ENCODE peak calls at places on chromosomes 4 and X, in nine cellular contexts. F is IMR-90, P is lower leg skin, S is spleen, C is H1, E is suprapubic skin, K is A549, Q is tibial nerve, T is prostate gland. Z is an unnamed sample.

GRCh38 chr4:158481811-158482210 is 39.9 kb upstream of the RXFP1 start:
- DNase-seq in K (no peak), T (no peak), P (no peak), E (no peak), C (no peak), S (no peak), F (no peak), Q (no peak), Z (no peak)

GRCh38 chr4:123350191-123350544 is 46.4 kb upstream of the SPRY1 start:
- DNase-seq in S (no peak), T (peak), E (no peak), K (no peak), C (no peak), Q (no peak), P (no peak), F (no peak), Z (peak)

GRCh38 chrX:129585691-129586090 is 45.6 kb downstream of the OCRL start:
- DNase-seq in P (no peak), S (no peak), K (no peak), E (no peak), T (no peak), F (peak), Q (no peak), C (no peak), Z (no peak)

GRCh38 chrX:312621-313331 is 5.8 kb downstream of the GTPBP6 start:
- DNase-seq in T (no peak), C (no peak), Q (no peak), E (peak), P (no peak), F (no peak), S (peak), K (no peak), Z (no peak)

GRCh38 chr4:52950226-52950625 is 88.1 kb downstream of the RASL11B start:
- DNase-seq in F (no peak), S (no peak), C (no peak), K (no peak), Q (no peak), T (no peak), E (no peak), P (no peak), Z (no peak)

GRCh38 chr4:139242511-139243051 is 37.4 kb downstream of the MGARP start:
- DNase-seq in C (no peak), E (no peak), T (no peak), Q (no peak), P (no peak), S (no peak), F (peak), K (no peak), Z (no peak)

GRCh38 chrX:42027367-42028025 is 104.1 kb upstream of the CASK start:
- DNase-seq in E (no peak), C (no peak), S (no peak), K (no peak), P (no peak), T (no peak), F (no peak), Q (no peak), Z (peak)

GRCh38 chr4:2272026-2272827 is 10.3 kb upstream of the MXD4 start:
- DNase-seq in E (no peak), Q (no peak), T (no peak), F (no peak), C (no peak), K (no peak), P (no peak), S (peak), Z (no peak)

GRCh38 chr4:56972832-56973231 is 4.6 kb downstream of the NOA1 start:
- DNase-seq in E (no peak), K (no peak), F (no peak), P (no peak), Q (no peak), S (no peak), T (no peak), C (no peak), Z (no peak)

GRCh38 chr4:76120199-76120598 is 28.0 kb downstream of the NUP54 start:
- DNase-seq in T (no peak), K (no peak), E (no peak), P (no peak), Q (no peak), S (no peak), C (no peak), F (no peak), Z (no peak)

DNA sequence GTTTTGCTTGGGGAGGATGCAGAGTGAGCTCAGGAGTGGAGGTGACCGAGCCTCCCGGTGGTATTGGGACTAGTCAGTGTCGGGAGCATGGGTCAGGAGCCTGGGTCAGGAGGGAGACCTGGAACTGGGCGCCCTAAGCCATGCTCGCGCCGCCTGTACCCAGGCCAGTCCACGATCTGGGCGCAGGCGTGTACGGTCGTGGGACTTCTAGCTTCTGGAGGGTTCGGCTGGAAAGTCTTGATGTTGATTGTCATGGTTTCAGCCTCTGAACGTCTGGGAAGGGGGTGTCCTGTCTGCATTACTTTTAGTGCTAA is 244 bp downstream of the EIF2S3 start:
- DNase-seq in T (no peak), F (no peak), Q (no peak), K (no peak), C (no peak), E (no peak), P (peak), S (no peak), Z (no peak)
- H3K4me3 ChIP-seq in T (peak), F (peak), Q (peak), K (no peak), C (peak), E (no peak), P (peak), S (peak), Z (peak)

DNA sequence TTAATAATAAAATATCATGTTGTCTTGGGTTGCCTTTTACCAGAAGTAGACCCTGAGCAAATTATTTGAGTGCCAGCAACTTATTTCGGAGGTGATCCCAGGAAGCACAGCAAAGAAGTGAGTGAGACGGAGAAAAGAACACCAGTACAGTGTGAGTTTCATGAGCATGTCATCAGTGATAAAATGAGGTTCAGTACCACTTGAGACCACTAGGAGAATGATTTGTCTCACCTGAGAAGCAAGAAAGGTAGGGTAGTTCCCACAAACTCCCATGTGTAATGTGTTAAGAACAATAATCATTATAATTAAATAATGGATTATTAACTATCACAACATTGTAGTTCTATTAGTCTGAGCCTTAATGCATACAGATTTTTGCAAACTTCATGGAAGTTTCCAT is 112.8 kb upstream of the DMD start:
- DNase-seq in K (no peak), F (no peak), S (no peak), E (no peak), P (no peak), Q (no peak), C (no peak), T (no peak), Z (no peak)
- TF ChIP-seq CTCF in K (no peak), F (no peak), S (no peak), E (no peak), P (no peak), Q (no peak), C (no peak), T (no peak), Z (no peak)

GRCh38 chrX:74536142-74537010 is 78.0 kb downstream of the RLIM start:
- DNase-seq in E (peak), K (peak), S (peak), Q (peak), T (peak), C (peak), P (peak), F (peak), Z (peak)
- TF ChIP-seq POLR2A in E (no peak), K (no peak), S (no peak), Q (no peak), T (peak), C (no peak), P (no peak), F (peak), Z (no peak)

GRCh38 chr4:150717952-150718351 is 136.0 kb downstream of the MAB21L2 start:
- DNase-seq in C (no peak), P (no peak), E (no peak), S (no peak), Q (no peak), F (no peak), T (no peak), K (no peak), Z (no peak)
- H3K4me3 ChIP-seq in C (no peak), P (no peak), E (no peak), S (no peak), Q (no peak), F (no peak), T (no peak), K (no peak), Z (no peak)

GRCh38 chrX:45740291-45740690 is 539.6 kb upstream of the DIPK2B start:
- DNase-seq in T (no peak), E (no peak), Q (no peak), S (no peak), P (no peak), F (no peak), K (no peak), C (no peak), Z (no peak)

GRCh38 chrX:45743906-45744625 is 543.4 kb upstream of the DIPK2B start:
- DNase-seq in T (no peak), C (no peak), S (no peak), K (no peak), Q (no peak), E (no peak), F (no peak), P (no peak), Z (no peak)

GRCh38 chrX:45745479-45745878 is 544.8 kb upstream of the DIPK2B start:
- DNase-seq in C (no peak), E (no peak), T (no peak), F (no peak), P (no peak), S (no peak), Q (no peak), K (no peak), Z (no peak)

GRCh38 chrX:45747905-45748304 is 547.2 kb upstream of the DIPK2B start:
- DNase-seq in Q (no peak), P (no peak), E (no peak), S (no peak), K (no peak), C (no peak), F (no peak), T (no peak), Z (no peak)

GRCh38 chrX:45743081-45743533 is 542.4 kb upstream of the DIPK2B start:
- DNase-seq in C (no peak), E (no peak), F (peak), S (no peak), T (no peak), P (no peak), K (peak), Q (no peak), Z (no peak)
- TF ChIP-seq CTCF in C (peak), E (no peak), F (peak), S (no peak), T (no peak), P (no peak), K (no peak), Q (no peak), Z (no peak)

GRCh38 chr4:156774422-156774821 is 197.2 kb downstream of the PDGFC start:
- DNase-seq in F (peak), S (no peak), Q (no peak), K (no peak), P (no peak), E (no peak), T (no peak), C (no peak), Z (no peak)
- TF ChIP-seq POLR2A in F (no peak), S (no peak), Q (no peak), K (no peak), P (no peak), E (no peak), T (no peak), C (no peak), Z (no peak)

DNA sequence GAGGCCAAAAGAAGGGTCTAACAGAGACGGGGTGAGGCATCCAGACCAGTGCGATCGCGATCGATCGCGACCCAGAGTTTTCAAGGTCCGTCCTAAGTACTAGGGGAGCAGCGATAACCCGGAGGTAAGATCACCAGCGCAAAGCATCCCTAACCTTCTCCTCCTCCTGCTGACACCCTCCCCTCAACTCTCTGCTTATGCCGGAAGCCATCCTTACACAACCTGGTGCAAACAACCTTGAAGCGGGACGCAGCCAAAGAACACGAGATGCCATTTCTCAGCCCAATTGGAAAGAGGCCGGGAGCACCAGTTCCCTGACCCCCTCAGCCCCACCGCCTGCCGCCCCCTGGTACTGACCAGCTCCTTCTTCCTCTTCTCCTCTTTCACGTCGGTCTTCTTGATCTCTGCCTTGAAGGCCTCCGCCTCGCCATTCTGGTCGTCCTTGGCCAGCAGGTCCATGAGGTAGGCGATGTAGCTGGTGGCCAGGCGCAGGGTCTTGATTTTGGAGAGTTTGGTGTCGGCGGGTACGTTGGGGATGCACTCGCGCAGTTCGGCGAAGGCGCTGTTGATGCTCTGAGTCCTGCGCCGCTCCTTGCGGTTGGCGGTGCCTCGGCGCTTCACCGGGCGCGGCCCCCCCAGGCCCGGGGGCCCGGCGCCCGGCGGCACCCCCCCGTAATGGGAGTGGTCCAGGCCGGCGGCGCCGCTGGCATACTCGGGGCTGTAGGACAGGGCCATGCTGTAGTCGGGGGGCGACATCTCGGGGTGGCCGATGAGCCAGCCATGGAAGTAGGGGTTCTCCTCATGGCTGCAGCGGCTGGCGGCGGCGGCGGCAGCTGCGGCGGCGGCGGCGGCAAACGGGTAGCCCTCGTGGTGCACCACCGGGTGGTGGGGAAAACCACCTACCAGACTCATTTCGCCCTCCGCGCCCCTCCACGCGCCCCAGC is 1.4 kb downstream of the HAND2 start:
- DNase-seq in F (no peak), S (no peak), T (no peak), C (peak), P (no peak), Q (no peak), E (no peak), K (no peak), Z (no peak)
- H3K4me3 ChIP-seq in F (peak), S (peak), T (no peak), C (peak), P (peak), Q (peak), E (peak), K (peak), Z (peak)

DNA sequence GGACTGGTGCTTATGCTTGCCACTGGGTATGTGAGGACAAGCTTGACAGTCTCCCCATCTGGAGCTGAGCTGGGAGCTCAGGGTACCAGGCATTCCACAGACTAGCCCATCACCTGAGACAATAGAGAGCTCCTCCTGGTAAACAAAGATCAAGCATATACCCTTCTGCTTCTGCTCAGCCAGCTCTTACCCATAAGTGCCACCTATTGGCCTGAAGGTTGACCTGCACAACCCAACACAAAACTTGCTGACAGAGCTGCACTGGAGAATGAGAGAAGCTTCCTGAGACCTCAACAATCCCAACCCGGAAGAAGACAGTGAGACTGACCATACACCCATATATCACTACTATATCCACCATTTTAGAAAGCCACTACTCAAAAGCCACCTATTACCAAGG is 1049.2 kb upstream of the INTU start:
- DNase-seq in S (no peak), K (no peak), Q (no peak), T (no peak), C (peak), E (no peak), F (peak), P (no peak), Z (no peak)
- TF ChIP-seq CTCF in S (no peak), K (no peak), Q (no peak), T (no peak), C (peak), E (no peak), F (peak), P (no peak), Z (no peak)

GRCh38 chrX:71067727-71068051 is 445 bp downstream of the SNX12 start:
- DNase-seq in C (no peak), K (no peak), S (no peak), F (no peak), Q (no peak), E (no peak), P (no peak), T (no peak), Z (no peak)
- TF ChIP-seq POLR2A in C (no peak), K (no peak), S (no peak), F (no peak), Q (no peak), E (no peak), P (no peak), T (no peak), Z (no peak)

DNA sequence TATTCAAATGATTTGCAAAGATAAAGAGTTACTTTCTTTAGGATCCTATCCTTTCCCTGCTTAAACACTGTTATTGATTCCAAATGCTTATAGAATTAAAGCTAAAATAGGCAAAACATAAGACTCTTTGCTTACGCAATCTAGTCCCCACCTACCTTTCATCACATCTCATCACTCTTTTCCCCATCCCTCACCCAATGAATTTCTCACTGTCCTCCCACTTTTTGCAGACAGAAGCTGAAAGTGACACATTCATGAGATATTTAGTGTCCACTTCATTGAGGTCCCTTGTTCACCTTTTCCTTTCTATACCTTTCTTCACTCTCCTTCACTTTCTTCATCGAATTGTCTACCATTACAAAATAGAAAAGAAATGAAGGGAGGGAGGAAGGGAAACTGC is 424 bp downstream of the SATL1 start:
- DNase-seq in S (no peak), K (no peak), P (no peak), Q (no peak), T (no peak), C (no peak), E (no peak), F (no peak), Z (no peak)
- H3K4me3 ChIP-seq in S (no peak), K (peak), P (no peak), Q (no peak), T (no peak), C (peak), E (peak), F (peak), Z (peak)

Z was measured in stomach.